ENCODE peak calls at places on chromosome 21, in four cellular contexts. Q is AG08395, L is WERI-Rb-1, R is HuH-7.5. B is an unnamed sample.

GRCh38 chr21:35026153-35026499 is 23.0 kb downstream of the RUNX1 start:
- DNase-seq in L (no peak), R (no peak), Q (no peak), B (no peak)

GRCh38 chr21:24259241-24259640 is 1348.0 kb downstream of the MRPL39 start:
- DNase-seq in L (no peak), R (no peak), Q (no peak), B (no peak)

GRCh38 chr21:15355066-15355465 is 290.3 kb upstream of the NRIP1 start:
- DNase-seq in Q (no peak), R (no peak), L (no peak), B (no peak)

GRCh38 chr21:18417361-18417760 is 13.8 kb upstream of the TMPRSS15 start:
- DNase-seq in L (no peak), Q (no peak), R (no peak), B (no peak)

GRCh38 chr21:37783016-37783415 is 133.2 kb downstream of the KCNJ6 start:
- DNase-seq in R (no peak), Q (peak; percentile 31), L (no peak), B (no peak)

GRCh38 chr21:20698585-20698984 is 299.6 kb upstream of the NCAM2 start:
- DNase-seq in L (no peak), Q (no peak), R (no peak), B (no peak)

GRCh38 chr21:45050361-45050785 is 24.0 kb upstream of the ADARB1 start:
- DNase-seq in R (no peak), Q (no peak), L (no peak), B (no peak)

GRCh38 chr21:38631676-38632075 is 133.4 kb upstream of the ERG start:
- DNase-seq in Q (no peak), R (no peak), L (no peak), B (no peak)

GRCh38 chr21:45104560-45104959 is 30.2 kb downstream of the ADARB1 start:
- DNase-seq in Q (no peak), L (no peak), R (no peak), B (no peak)

GRCh38 chr21:38671716-38672115 is 134.0 kb upstream of the ETS2 start:
- DNase-seq in L (no peak), R (no peak), Q (no peak), B (no peak)

GRCh38 chr21:15552914-15553491 is 176.8 kb upstream of the USP25 start:
- DNase-seq in R (no peak), Q (peak; percentile 35), L (no peak), B (no peak)

GRCh38 chr21:43697758-43698643 is 20.9 kb upstream of the PDXK start:
- DNase-seq in R (no peak), Q (peak; percentile 42), L (no peak), B (no peak)

GRCh38 chr21:38667466-38667865 is 138.3 kb upstream of the ETS2 start:
- DNase-seq in R (no peak), L (no peak), Q (no peak), B (no peak)

GRCh38 chr21:40567511-40567910 is 279.4 kb downstream of the DSCAM start:
- DNase-seq in L (no peak), Q (no peak), R (no peak), B (no peak)

GRCh38 chr21:25639167-25639921 is at the start of gene JAM2:
- DNase-seq in R (peak; percentile 10), L (peak; percentile 95), Q (peak; percentile 32), B (peak; percentile 21)

GRCh38 chr21:38631171-38631570 is 132.9 kb upstream of the ERG start:
- DNase-seq in L (no peak), Q (no peak), R (no peak), B (no peak)

GRCh38 chr21:29172282-29172681 is 41.8 kb downstream of the MAP3K7CL start:
- DNase-seq in L (no peak), R (no peak), Q (no peak), B (no peak)

GRCh38 chr21:41665766-41666595 is 100.9 kb downstream of the RIPK4 start:
- DNase-seq in Q (no peak), R (no peak), L (no peak), B (no peak)

GRCh38 chr21:35987475-35987874 is 72.9 kb downstream of the SETD4 start:
- DNase-seq in R (no peak), L (no peak), Q (no peak), B (no peak)

GRCh38 chr21:21688877-21689276 is 690.7 kb downstream of the NCAM2 start:
- DNase-seq in L (peak; percentile 25), Q (peak; percentile 13), R (no peak), B (no peak)